ENCODE peak calls at places on chromosomes 12 and 14, in ten cellular contexts. Y is stimulated activated CD4-positive, alpha-beta T cell treated with anti-CD3 and anti-CD28 coated beads, Interleukin-4, amount 100 ng/mL, for 4 hours; A is activated T-helper 1 cell treated with anti-CD3 and anti-CD28 coated beads, Interleukin-2, amount 50 U/mL, for 16 hours; M is K562; J is tibial artery; X is Ammon's horn; Z is WERI-Rb-1; Q is heart right ventricle; W is cardiac muscle cell; N is stimulated activated naive CD8-positive, alpha-beta T cell treated with anti-CD3 and anti-CD28 coated beads, Interleukin-15, amount 100 ng/mL, for 72 hours. P is an unnamed sample.

GRCh38 chr14:37601849-37602248 is 6.4 kb downstream of the TTC6 start:
- DNase-seq in J (no peak), Q (no peak), Z (no peak), X (no peak), W (no peak), Y (no peak), A (no peak), M (no peak), N (no peak), P (no peak)

GRCh38 chr14:62289471-62289870 is 527.3 kb downstream of the SNAPC1 start:
- DNase-seq in N (no peak), A (no peak), Z (no peak), Y (no peak), W (no peak), Q (no peak), M (no peak), X (no peak), J (no peak), P (no peak)

GRCh38 chr14:98953544-98954346 is 318.3 kb downstream of the BCL11B start:
- DNase-seq in N (no peak), Z (no peak), Q (no peak), M (no peak), W (no peak), J (peak; percentile 89), Y (no peak), X (no peak), A (no peak), P (no peak)

GRCh38 chr14:71399057-71399487 is 491.8 kb downstream of the PCNX1 start:
- DNase-seq in M (no peak), Q (no peak), Y (no peak), Z (no peak), X (no peak), A (no peak), N (peak; percentile 12), J (no peak), W (no peak), P (no peak)

GRCh38 chr14:20855652-20856291 is 35.4 kb upstream of the RNASE3 start:
- DNase-seq in Z (peak; percentile 20), J (no peak), W (peak; percentile 89), Y (no peak), N (peak; percentile 32), Q (peak; percentile 57), X (peak; percentile 92), M (peak; percentile 75), A (no peak), P (no peak)

GRCh38 chr14:61177279-61178225 is 103.6 kb downstream of the TMEM30B start:
- DNase-seq in A (no peak), Q (no peak), W (no peak), J (no peak), Z (no peak), M (no peak), N (no peak), Y (no peak), X (no peak), P (peak; percentile 24)

GRCh38 chr14:102867826-102868580 is 54.5 kb upstream of the AMN start:
- DNase-seq in W (no peak), Y (no peak), J (no peak), A (no peak), Q (no peak), X (no peak), N (no peak), Z (no peak), M (no peak), P (no peak)

GRCh38 chr12:117587646-117588287 is 226.3 kb upstream of the NOS1 start:
- DNase-seq in X (peak; percentile 62), J (no peak), Q (peak; percentile 18), N (peak; percentile 39), Y (peak; percentile 23), M (peak; percentile 67), W (peak; percentile 65), A (no peak), Z (peak; percentile 67), P (peak; percentile 81)

GRCh38 chr12:105102673-105103072 is 4.9 kb upstream of the WASHC4 start:
- DNase-seq in Y (no peak), M (no peak), Q (no peak), X (no peak), Z (no peak), W (no peak), J (no peak), A (no peak), N (no peak), P (no peak)

GRCh38 chr12:119704065-119704747 is 36.3 kb downstream of the PRKAB1 start:
- DNase-seq in Z (no peak), M (no peak), A (no peak), Q (peak; percentile 64), J (no peak), N (no peak), Y (no peak), X (no peak), W (no peak), P (no peak)

GRCh38 chr12:131366261-131366871 is 344.5 kb upstream of the SFSWAP start:
- DNase-seq in X (no peak), W (no peak), Q (no peak), A (no peak), Z (no peak), Y (no peak), J (no peak), N (no peak), M (no peak), P (no peak)

GRCh38 chr14:21913759-21914158 is 240.1 kb upstream of the OR4E1 start:
- DNase-seq in Y (peak; percentile 52), M (peak; percentile 36), X (peak; percentile 69), J (no peak), N (peak; percentile 80), W (peak; percentile 84), Q (peak; percentile 46), Z (peak; percentile 42), A (peak; percentile 28), P (peak; percentile 35)

GRCh38 chr14:104863131-104863862 is 1.8 kb upstream of the CEP170B start:
- DNase-seq in W (no peak), Y (no peak), X (no peak), Z (no peak), M (no peak), J (no peak), A (no peak), N (no peak), Q (no peak), P (no peak)

GRCh38 chr14:104973215-104974145 is 4.7 kb downstream of the AHNAK2 start:
- DNase-seq in M (no peak), Y (no peak), J (peak; percentile 98), Z (peak; percentile 10), X (peak; percentile 64), W (no peak), N (no peak), A (no peak), Q (peak; percentile 62), P (peak; percentile 22)

GRCh38 chr12:62865090-62865489 is 69.9 kb downstream of the PPM1H start:
- DNase-seq in M (no peak), N (no peak), W (no peak), Y (no peak), Q (peak; percentile 34), Z (no peak), X (peak; percentile 54), J (no peak), A (no peak), P (no peak)

GRCh38 chr12:132099739-132100138 is 44.4 kb downstream of the DDX51 start:
- DNase-seq in A (no peak), N (no peak), Q (no peak), J (no peak), M (no peak), Y (no peak), X (no peak), W (no peak), Z (no peak), P (no peak)

GRCh38 chr12:114342651-114343050 is 63.3 kb downstream of the TBX5 start:
- DNase-seq in X (no peak), Z (no peak), Q (no peak), A (no peak), J (no peak), M (no peak), Y (no peak), W (no peak), N (no peak), P (no peak)

GRCh38 chr12:4256043-4256826 is 17.3 kb upstream of the CCND2 start:
- DNase-seq in W (no peak), Q (no peak), M (no peak), Z (no peak), N (no peak), A (no peak), Y (no peak), X (no peak), J (no peak), P (no peak)

GRCh38 chr12:26870491-26871419 is 37.8 kb upstream of the ITPR2 start:
- DNase-seq in M (no peak), W (peak; percentile 17), X (no peak), Z (no peak), J (no peak), Q (peak; percentile 14), A (no peak), N (no peak), Y (no peak), P (no peak)

GRCh38 chr14:74583689-74584434 is 28.2 kb downstream of the LTBP2 start:
- DNase-seq in J (no peak), W (no peak), M (no peak), A (no peak), Z (no peak), X (no peak), Y (peak; percentile 14), Q (no peak), N (no peak), P (peak; percentile 2)

GRCh38 chr12:47554046-47554653 is 151.7 kb downstream of the RPAP3 start:
- DNase-seq in X (no peak), Q (no peak), N (no peak), J (no peak), W (no peak), M (no peak), Z (no peak), A (no peak), Y (no peak), P (no peak)

GRCh38 chr14:101957406-101958234 is 6.8 kb upstream of the DYNC1H1 start:
- DNase-seq in A (no peak), W (no peak), Q (no peak), X (no peak), M (no peak), Z (no peak), Y (no peak), J (peak; percentile 45), N (no peak), P (no peak)

GRCh38 chr14:83706555-83706954 is 1823.4 kb upstream of the FLRT2 start:
- DNase-seq in Z (no peak), N (no peak), J (no peak), Q (no peak), A (no peak), X (peak; percentile 7), M (no peak), Y (no peak), W (no peak), P (peak; percentile 27)

GRCh38 chr12:22577667-22578066 is 33.3 kb upstream of the C2CD5 start:
- DNase-seq in Z (no peak), X (no peak), J (no peak), M (no peak), Q (no peak), N (no peak), W (no peak), A (no peak), Y (no peak), P (no peak)

GRCh38 chr12:110693731-110694130 is 4.8 kb upstream of the HVCN1 start:
- DNase-seq in Y (no peak), A (no peak), M (no peak), W (no peak), Z (no peak), X (peak; percentile 52), N (no peak), J (no peak), Q (no peak), P (no peak)

GRCh38 chr12:2198088-2198501 is 145.3 kb downstream of the CACNA1C start:
- DNase-seq in Q (peak; percentile 35), X (peak; percentile 27), Z (no peak), Y (no peak), M (no peak), A (no peak), W (no peak), N (no peak), J (no peak), P (no peak)

GRCh38 chr14:65791551-65791981 is 379.0 kb downstream of the FUT8 start:
- DNase-seq in M (peak; percentile 9), A (no peak), Q (no peak), X (no peak), W (no peak), J (no peak), Z (no peak), N (peak; percentile 16), Y (no peak), P (peak; percentile 48)

GRCh38 chr12:11941601-11942360 is 129.0 kb upstream of the BCL2L14 start:
- DNase-seq in Q (no peak), X (peak; percentile 38), N (no peak), M (no peak), J (no peak), Z (no peak), W (no peak), A (no peak), Y (no peak), P (no peak)

P was measured in glutamatergic neuron.